ENCODE peak calls at places on chromosomes 16 and 17, in six cellular contexts. H, N, U, D, K and S are unnamed samples.

GRCh38 chr17:14119546-14119945 is 50.2 kb downstream of the COX10 start:
- DNase-seq in H (no peak), N (no peak), U (no peak), D (no peak), K (no peak), S (no peak)

GRCh38 chr17:53032861-53033271 is 789.9 kb upstream of the KIF2B start:
- DNase-seq in H (no peak), N (peak; percentile 91), U (peak; percentile 3), D (peak; percentile 94), K (peak; percentile 5), S (no peak)

GRCh38 chr17:39828443-39828842 is 35.7 kb downstream of the IKZF3 start:
- DNase-seq in H (no peak), N (no peak), U (no peak), D (no peak), K (no peak), S (no peak)

GRCh38 chr16:85613609-85614337 is 651 bp downstream of the GSE1 start:
- DNase-seq in H (peak; percentile 67), N (peak; percentile 90), U (no peak), D (peak; percentile 82), K (no peak), S (peak; percentile 22)

GRCh38 chr17:68172461-68172954 is 75.3 kb upstream of the AMZ2 start:
- DNase-seq in H (peak; percentile 72), N (peak; percentile 95), U (peak; percentile 54), D (peak; percentile 73), K (peak; percentile 71), S (peak; percentile 68)

GRCh38 chr17:17682737-17683675 is 1.7 kb downstream of the RAI1 start:
- DNase-seq in H (peak; percentile 85), N (peak; percentile 88), U (peak; percentile 90), D (peak; percentile 82), K (peak; percentile 91), S (peak; percentile 89)

GRCh38 chr17:17391575-17392370 is 85.0 kb upstream of the MED9 start:
- DNase-seq in H (no peak), N (peak; percentile 66), U (no peak), D (no peak), K (no peak), S (no peak)

GRCh38 chr17:44968225-44969143 is at the start of gene C1QL1:
- DNase-seq in H (peak; percentile 95), N (peak; percentile 99), U (peak; percentile 74), D (peak; percentile 96), K (peak; percentile 92), S (peak; percentile 73)

GRCh38 chr17:72863511-72864175 is 228.8 kb downstream of the SLC39A11 start:
- DNase-seq in H (no peak), N (peak; percentile 35), U (no peak), D (no peak), K (no peak), S (no peak)

GRCh38 chr16:47258874-47259461 is 115.2 kb upstream of the NETO2 start:
- DNase-seq in H (no peak), N (peak; percentile 65), U (peak; percentile 37), D (peak; percentile 8), K (peak; percentile 58), S (peak; percentile 20)

GRCh38 chr16:56457927-56458470 is 6.6 kb downstream of the OGFOD1 start:
- DNase-seq in H (no peak), N (no peak), U (no peak), D (no peak), K (no peak), S (no peak)

GRCh38 chr16:69363281-69363717 is 11.7 kb upstream of the TMED6 start:
- DNase-seq in H (no peak), N (no peak), U (no peak), D (no peak), K (no peak), S (no peak)

DNA sequence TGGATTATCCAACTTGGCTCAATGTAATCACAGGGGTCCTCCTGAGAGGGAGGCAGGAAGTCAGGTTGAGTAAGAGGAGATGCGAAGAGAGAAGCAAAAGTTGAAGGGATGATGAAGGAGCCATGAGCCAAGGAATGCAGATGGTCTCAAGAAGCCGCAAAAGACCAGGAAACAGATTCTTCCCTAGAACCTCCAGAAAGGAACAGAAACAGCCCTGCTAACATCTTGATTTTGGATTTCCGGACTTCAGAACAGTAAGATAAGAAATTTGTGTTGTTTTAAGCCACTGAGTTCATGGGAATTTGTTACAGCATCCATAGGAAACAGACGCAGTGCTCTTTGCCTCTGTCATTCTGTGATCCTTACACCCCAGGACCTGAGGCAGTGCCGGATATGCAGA is 26.8 kb downstream of the CMTR2 start:
- DNase-seq in H (no peak), N (no peak), U (no peak), D (no peak), K (no peak), S (no peak)
- TF ChIP-seq CTCF in H (no peak), N (no peak), U (no peak), D (no peak), K (no peak), S (no peak)

DNA sequence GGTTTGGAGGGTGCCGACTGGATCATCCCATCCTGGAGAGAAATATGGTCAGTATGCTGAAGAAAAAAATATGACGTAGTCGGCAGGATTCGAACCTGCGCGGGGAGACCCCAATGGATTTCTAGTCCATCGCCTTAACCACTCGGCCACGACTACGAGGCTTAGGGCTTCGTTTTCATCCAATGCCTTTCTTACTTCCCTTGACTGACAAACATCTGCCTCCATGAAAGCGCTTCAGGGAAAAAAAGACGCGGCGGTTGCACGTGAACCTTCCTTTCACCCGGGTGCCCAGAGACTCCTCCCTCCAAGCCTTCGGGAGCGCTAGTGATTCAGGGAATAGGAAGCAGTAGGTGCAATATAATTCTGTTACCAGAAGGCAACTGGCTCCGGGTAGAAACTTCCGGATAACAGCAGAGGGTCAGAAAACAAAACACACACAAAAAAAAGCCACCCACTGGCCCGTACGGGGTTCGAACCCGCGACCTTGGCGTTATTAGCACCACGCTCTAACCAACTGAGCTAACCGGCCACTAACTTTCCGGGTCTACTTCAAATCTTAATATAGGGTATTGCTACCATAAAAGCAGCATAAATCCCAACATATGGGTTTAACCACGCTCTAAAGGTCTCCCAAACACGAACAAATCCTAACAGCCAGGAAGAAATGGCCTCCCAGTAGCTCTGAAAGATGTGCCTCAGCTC is 16.3 kb upstream of the AURKB start:
- DNase-seq in H (peak; percentile 77), N (peak; percentile 97), U (peak; percentile 93), D (peak; percentile 80), K (peak; percentile 97), S (peak; percentile 95)
- H3K4me3 ChIP-seq in H (peak overlapping the region; percentile 27), N (peak overlapping the region; percentile 79), U (peak overlapping the region; percentile 59), D (peak overlapping the region; percentile 21), K (peak overlapping the region; percentile 54), S (peak overlapping the region; percentile 59)

GRCh38 chr17:81222620-81222905 is 202 bp downstream of the CEP131 start:
- DNase-seq in H (no peak), N (no peak), U (no peak), D (no peak), K (no peak), S (no peak)

GRCh38 chr17:81223758-81224122 is 975 bp upstream of the CEP131 start:
- DNase-seq in H (no peak), N (no peak), U (no peak), D (no peak), K (no peak), S (no peak)

GRCh38 chr17:81221371-81221841 is 1.4 kb downstream of the CEP131 start:
- DNase-seq in H (no peak), N (peak; percentile 89), U (no peak), D (no peak), K (no peak), S (no peak)

GRCh38 chr17:81221842-81222619 is 734 bp downstream of the CEP131 start:
- DNase-seq in H (peak; percentile 33), N (peak; percentile 70), U (no peak), D (no peak), K (no peak), S (no peak)

DNA sequence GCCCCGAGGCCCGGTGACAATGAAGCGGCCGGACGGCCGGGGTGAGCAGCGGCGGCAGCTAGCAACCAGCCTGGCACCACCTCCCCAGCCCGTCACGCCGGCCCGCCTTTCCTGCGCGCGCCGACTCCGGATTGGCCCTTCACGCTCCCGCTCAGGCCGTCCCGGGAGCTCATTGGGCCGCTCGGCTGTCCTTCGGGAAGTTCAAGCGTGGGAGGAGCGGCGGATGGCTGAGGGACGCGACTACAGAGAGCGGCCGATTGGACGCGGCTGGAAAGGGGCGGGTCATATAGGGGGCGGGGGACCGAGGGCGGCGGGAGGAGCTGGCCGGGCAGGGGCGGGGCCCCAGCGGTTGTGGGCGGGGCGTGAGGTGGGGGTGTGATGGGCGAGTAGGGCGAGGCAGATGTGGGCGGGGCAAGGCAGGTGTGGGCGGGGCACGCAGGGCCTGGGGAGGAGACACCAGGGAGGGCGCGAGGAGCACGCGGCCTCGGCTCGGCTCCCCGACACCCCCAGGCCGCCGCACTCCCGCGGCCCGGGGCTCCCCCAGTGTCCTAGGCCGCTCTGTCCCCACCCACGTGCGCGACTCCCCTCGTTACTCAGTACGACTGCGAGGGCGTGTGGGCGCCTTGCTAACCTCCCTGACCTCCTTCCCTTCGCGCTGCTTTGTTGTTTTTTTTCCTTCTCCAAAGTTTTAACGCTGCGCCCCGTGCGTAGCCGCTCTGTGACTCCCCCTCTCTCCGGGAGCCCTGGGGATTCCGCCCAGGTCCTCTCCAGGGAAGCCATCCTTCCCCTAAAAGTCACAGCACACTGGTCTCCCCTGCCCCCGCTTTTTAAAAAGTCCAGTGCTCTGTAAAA is at the start of gene CEP131:
- DNase-seq in H (peak; percentile 99), N (peak; percentile 100), U (peak; percentile 96), D (peak; percentile 99), K (peak; percentile 99), S (peak; percentile 97)
- TF ChIP-seq CTCF in H (no peak), N (no peak), U (no peak), D (no peak), K (no peak), S (no peak)

GRCh38 chr16:84174396-84174795 is 12.5 kb downstream of the TAF1C start:
- DNase-seq in H (no peak), N (peak; percentile 38), U (no peak), D (no peak), K (no peak), S (no peak)

GRCh38 chr16:84175351-84176081 is 11.3 kb downstream of the TAF1C start:
- DNase-seq in H (no peak), N (peak; percentile 93), U (peak; percentile 62), D (peak; percentile 74), K (peak; percentile 45), S (peak; percentile 62)

GRCh38 chr16:84177740-84178070 is 9.2 kb downstream of the TAF1C start:
- DNase-seq in H (no peak), N (peak; percentile 17), U (peak; percentile 61), D (no peak), K (peak; percentile 46), S (peak; percentile 55)

GRCh38 chr16:84178146-84178765 is 8.6 kb downstream of the TAF1C start:
- DNase-seq in H (peak; percentile 58), N (peak; percentile 23), U (no peak), D (no peak), K (no peak), S (no peak)

DNA sequence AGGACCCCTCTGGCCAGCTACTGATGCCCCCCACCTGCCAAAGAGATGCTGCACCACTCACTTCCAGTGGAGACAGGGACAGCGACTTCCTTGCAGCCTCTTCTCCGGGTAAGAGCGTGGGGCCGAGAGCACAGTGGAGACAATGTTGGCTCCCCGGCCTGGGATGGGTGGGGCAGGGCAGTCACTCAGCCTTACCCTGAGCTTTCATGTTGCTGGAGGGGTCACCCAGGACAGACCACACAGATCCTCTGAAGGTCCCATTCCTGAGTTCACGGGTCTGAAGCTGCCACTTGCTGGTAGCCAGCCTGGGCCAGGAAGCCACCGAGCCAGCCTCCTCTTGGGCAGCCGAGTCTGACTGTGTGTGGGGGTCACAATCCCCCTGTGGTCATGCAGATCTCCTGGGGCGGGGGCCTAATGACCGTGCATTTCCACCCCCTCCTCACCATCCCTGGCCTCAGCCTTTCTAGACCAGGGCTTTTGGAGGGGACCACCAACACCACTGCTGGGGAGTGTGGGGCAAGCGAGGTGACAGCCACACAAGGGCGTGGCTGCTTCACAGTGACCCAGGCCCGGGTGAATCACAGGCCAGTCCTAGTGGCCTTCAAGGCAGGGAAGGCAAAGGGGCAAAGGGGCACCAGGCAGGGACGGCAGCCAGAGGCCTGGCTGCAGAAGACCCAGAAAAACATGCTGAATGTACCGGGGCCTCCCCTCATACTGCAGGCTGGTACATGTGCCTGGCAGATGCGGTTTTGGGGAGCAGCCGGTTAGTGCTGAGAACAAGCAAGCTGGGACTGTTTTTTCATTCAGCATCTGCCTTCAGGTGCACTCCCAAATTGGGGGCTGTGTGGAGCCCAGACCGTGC is 10.4 kb downstream of the TAF1C start:
- DNase-seq in H (no peak), N (peak; percentile 49), U (no peak), D (no peak), K (no peak), S (no peak)
- H3K4me3 ChIP-seq in H (no peak overlapping the region), N (no peak overlapping the region), U (no peak overlapping the region), D (no peak overlapping the region), K (no peak overlapping the region), S (no peak overlapping the region)